ENCODE peak calls at places on chromosome 2, in four cellular contexts. H is GM12878, S is GM12892, R is IMR-90. T is an unnamed sample.

GRCh38 chr2:39136799-39137198 is 15.9 kb upstream of the SOS1 start:
- DNase-seq in S (no peak), R (no peak), H (no peak), T (no peak)

GRCh38 chr2:241854342-241855244 is 4.1 kb downstream of the PDCD1 start:
- DNase-seq in R (no peak), H (no peak), S (no peak), T (no peak)

GRCh38 chr2:172972005-172972619 is 103.5 kb upstream of the MAP3K20 start:
- DNase-seq in R (peak), H (no peak), S (no peak), T (peak)

GRCh38 chr2:85865539-85866164 is 23.1 kb downstream of the ST3GAL5 start:
- DNase-seq in H (peak), R (peak), S (no peak), T (no peak)

GRCh38 chr2:29066271-29066860 is 8.0 kb downstream of the PCARE start:
- DNase-seq in H (no peak), R (peak), S (no peak), T (no peak)

GRCh38 chr2:15609341-15610042 is 17.8 kb downstream of the DDX1 start:
- DNase-seq in S (no peak), R (no peak), H (no peak), T (no peak)

GRCh38 chr2:238948765-238949641 is 101.1 kb downstream of the TWIST2 start:
- DNase-seq in R (peak), S (no peak), H (no peak), T (no peak)

GRCh38 chr2:236162804-236163482 is 5.2 kb downstream of the GBX2 start:
- DNase-seq in S (no peak), H (no peak), R (no peak), T (no peak)

GRCh38 chr2:56299166-56299806 is 115.5 kb downstream of the CCDC85A start:
- DNase-seq in H (no peak), S (no peak), R (no peak), T (no peak)

GRCh38 chr2:17228461-17228860 is 289.8 kb downstream of the RAD51AP2 start:
- DNase-seq in R (no peak), H (no peak), S (no peak), T (no peak)

GRCh38 chr2:130837811-130838565 is 1.3 kb downstream of the ARHGEF4 start:
- DNase-seq in H (no peak), R (no peak), S (no peak), T (no peak)

GRCh38 chr2:157055660-157056199 is 201.8 kb upstream of the GALNT5 start:
- DNase-seq in S (no peak), H (no peak), R (peak), T (no peak)

GRCh38 chr2:189072036-189072435 is 97.9 kb downstream of the COL3A1 start:
- DNase-seq in R (no peak), S (no peak), H (no peak), T (no peak)

GRCh38 chr2:102736174-102736606 is 25.6 kb upstream of the TMEM182 start:
- DNase-seq in H (no peak), S (peak), R (peak), T (peak)

GRCh38 chr2:196459539-196459938 is 180.0 kb upstream of the CCDC150 start:
- DNase-seq in R (peak), H (no peak), S (no peak), T (no peak)

GRCh38 chr2:166180951-166181812 is 53.4 kb upstream of the SCN1A start:
- DNase-seq in R (peak), H (no peak), S (peak), T (peak)

GRCh38 chr2:113155331-113155730 is 18.4 kb upstream of the PSD4 start:
- DNase-seq in R (no peak), S (no peak), H (no peak), T (no peak)

GRCh38 chr2:200439981-200440380 is 69.9 kb downstream of the KCTD18 start:
- DNase-seq in H (no peak), R (no peak), S (no peak), T (no peak)

GRCh38 chr2:113720167-113720566 is 36.3 kb downstream of the SLC35F5 start:
- DNase-seq in H (no peak), R (peak), S (no peak), T (no peak)

GRCh38 chr2:108607706-108608301 is 73.5 kb downstream of the LIMS1 start:
- DNase-seq in S (no peak), H (no peak), R (peak), T (no peak)

GRCh38 chr2:134621939-134622705 is 96.7 kb downstream of the TMEM163 start:
- DNase-seq in S (no peak), H (no peak), R (no peak), T (no peak)

DNA sequence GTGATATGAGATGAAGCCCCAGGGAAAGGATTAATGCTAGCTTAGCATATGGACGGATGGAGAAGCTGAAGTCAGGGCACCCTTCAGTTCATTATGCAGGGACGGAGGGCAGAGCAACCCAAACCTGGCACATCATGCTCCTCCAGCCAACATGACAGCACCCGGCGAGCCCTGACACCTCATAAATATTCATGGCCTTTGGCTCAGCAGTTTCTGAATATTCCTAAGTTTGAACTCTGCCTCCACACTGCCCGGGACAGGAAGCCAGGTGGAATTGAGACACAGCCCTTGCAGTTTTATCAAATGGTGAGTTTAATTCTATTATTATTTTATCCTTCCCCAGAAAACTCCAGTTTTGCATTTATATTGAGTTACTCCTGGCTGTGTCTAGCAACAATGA is 87.3 kb upstream of the SH3BP4 start:
- DNase-seq in S (no peak), R (no peak), H (no peak), T (no peak)
- TF ChIP-seq POLR2A in S (no peak), R (no peak), H (no peak), T (no peak)

DNA sequence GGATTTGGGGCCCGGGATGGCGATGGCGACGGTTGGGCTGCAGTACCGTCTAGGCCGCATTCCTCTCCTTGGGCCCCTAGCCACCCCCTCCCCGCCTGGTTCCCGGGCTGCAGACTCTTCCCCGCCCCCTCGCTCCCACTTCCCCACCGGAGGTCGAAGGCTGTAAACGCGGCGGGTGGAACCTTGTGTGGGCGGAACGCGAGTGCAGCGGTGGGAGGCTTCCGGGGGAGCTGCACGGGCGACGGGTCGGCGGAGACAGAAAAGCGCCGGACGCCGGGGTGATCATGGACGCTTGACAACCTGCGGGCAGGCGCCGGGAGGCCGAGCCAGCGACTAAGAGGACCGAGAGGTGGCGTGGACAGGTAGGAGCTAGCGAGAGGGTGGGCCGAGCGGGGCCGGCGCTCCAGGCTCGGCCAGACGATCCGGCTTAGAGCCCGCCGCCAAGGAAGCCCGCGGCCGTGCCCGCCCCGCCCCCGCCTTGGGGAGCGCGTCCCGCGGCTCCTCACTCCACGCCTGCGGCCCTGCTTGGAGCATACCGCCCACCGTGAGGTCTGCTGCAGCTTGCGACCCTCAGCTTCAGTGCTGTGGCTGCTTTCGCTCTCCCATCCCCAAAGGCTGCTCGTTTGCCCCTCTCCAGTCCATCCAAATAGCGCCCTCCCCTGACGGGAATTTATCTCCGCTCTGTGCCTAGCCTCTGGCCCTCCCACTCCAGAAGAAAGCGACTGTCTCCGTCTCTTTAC is at the start of gene COPS7B:
- DNase-seq in H (peak), R (peak), S (peak), T (peak)
- TF ChIP-seq POLR2A in H (peak), R (no peak), S (peak), T (no peak)

GRCh38 chr2:54723300-54724149 is at the start of gene EML6:
- DNase-seq in S (peak), R (peak), H (peak), T (peak)
- TF ChIP-seq POLR2A in S (no peak), R (peak), H (peak), T (peak)

DNA sequence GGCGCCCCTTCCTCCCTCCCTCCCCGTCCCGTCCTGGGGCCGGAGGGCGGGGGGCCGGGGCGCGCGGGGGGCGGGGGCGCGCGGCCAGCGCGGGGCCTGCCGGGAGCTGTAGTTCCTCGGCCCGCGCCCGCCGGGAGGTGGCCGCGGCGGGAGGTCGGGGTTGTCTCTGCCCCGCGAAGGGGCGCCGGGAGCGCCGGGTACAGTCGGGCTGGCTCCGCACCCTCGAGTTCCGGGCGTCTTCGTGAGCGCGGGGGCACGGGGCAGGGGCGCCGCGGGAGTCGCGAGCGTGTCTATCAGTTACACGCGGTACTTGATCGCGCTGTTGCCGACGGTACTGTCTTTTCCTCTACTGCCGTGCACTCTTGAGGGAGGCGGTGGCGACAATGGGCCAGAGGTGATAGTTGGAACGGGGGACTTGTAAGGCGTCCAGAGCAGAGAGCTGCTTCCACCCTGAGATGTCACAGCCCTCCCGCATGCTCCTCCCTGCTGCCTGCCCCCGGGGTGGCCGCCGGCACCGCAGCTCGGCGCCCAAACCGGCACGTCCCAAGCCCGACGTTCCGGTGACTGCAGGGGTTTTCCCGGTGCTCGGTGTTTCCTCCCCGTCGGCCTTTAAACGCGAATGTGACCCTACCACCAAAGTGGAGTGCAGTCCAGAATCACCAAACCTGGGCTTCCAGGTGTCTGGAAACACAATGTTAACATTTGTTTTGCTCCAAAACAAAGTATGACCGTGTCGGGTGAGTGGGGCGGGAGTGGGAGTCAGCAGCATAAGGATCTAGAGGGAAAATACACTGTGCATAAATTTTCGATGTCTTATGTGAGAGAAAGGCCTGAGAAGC is at the start of gene PRKD3:
- DNase-seq in S (peak), H (no peak), R (peak), T (peak)
- TF ChIP-seq POLR2A in S (no peak), H (no peak), R (no peak), T (peak)

DNA sequence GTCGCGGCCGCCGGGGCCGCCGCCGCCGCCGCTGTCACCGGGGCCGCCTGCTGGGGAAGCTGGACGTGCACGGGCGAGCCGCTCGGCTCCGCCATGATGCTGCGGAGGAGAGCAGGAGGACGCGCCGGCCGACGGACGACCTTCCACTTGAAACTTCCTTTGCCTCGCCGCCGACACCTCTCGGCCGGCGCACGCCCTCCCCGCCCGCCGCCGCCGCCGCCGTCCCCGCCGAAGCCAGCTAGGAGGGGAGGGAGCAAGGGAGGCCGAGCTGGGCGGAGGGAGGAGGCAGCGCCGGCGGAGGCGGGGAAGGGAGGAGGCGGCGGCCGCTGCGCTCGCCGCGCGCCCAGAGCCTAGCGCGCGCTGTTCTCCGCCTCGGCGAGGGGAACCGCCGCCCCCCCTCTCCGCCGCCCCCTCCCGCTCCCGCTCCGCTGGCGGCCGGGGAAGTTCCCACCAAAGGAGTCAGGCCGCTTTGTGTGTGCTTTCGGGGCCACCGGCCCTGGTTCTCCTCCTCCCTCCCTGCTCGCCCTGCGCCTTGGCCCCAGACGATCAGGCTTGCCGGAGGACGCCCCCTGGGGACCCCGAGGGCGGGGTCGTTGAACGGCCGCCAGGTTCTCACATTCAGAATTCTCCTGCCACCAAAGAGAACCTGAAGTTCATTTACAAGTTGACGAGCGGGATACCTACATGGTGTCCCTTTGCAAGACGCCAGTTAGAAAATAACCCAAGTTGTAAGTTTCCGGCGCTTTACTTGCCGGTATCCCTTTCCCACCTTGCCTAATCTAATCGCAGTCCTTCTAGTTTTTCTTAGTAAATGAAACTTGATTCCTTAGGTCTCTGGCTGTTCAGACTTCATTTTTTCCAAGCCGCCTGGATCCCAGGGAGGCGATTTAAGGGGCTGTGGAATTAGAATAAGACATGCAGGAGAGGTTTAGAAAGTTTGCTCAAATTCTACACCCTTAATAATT is at the start of gene STK39:
- DNase-seq in R (peak), S (peak), H (no peak), T (peak)
- TF ChIP-seq POLR2A in R (no peak), S (no peak), H (no peak), T (peak)

DNA sequence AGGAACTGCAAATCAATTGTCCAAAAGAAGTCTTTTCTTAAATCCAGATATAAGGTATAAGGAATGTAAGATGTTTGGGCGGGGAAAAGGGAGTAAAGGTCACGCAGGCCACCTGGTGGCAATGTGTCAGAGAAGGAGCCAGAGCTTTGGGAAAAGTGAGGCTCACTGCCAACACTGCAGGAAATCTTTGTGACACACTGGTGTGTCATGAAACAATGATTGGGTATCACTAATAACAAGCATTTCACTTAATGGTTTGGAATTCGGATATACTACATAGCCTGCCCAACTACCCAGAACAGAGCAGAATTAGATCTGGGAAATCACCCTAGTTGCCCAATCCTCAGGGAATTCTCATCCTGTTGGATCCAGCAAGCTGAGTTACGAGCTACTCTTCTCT is 61.0 kb downstream of the RBMS1 start:
- DNase-seq in S (no peak), H (no peak), R (peak), T (peak)
- TF ChIP-seq POLR2A in S (no peak), H (no peak), R (no peak), T (no peak)

T was measured in transverse colon.